ENCODE peak calls at places on chromosome 13, in eight cellular contexts. J is right cardiac atrium; Y is Peyer's patch; E is psoas muscle; G is suprapubic skin; H is effector memory CD4-positive, alpha-beta T cell; T is CD8-positive, alpha-beta memory T cell; Z is body of pancreas. V is an unnamed sample.

GRCh38 chr13:48493851-48494250 is 39.0 kb downstream of the RCBTB2 start:
- DNase-seq in T (no peak), G (no peak), Z (no peak), J (no peak), E (no peak), Y (no peak), H (no peak), V (no peak)

GRCh38 chr13:94065741-94066140 is 413.7 kb downstream of the DCT start:
- DNase-seq in Y (no peak), Z (no peak), T (no peak), H (no peak), J (no peak), G (no peak), E (no peak), V (no peak)

GRCh38 chr13:47433461-47434005 is 536.7 kb upstream of the HTR2A start:
- DNase-seq in Z (no peak), T (no peak), J (no peak), H (no peak), G (no peak), Y (no peak), E (no peak), V (no peak)

GRCh38 chr13:75236774-75237173 is 245.2 kb downstream of the TBC1D4 start:
- DNase-seq in E (no peak), Y (no peak), H (no peak), G (no peak), T (no peak), J (no peak), Z (no peak), V (no peak)

GRCh38 chr13:107157272-107157671 is 589.3 kb upstream of the ARGLU1 start:
- DNase-seq in J (no peak), Z (no peak), E (no peak), G (no peak), T (no peak), Y (no peak), H (no peak), V (no peak)

GRCh38 chr13:107457686-107458085 is 757.6 kb downstream of the LIG4 start:
- DNase-seq in H (no peak), E (no peak), Z (no peak), Y (no peak), T (no peak), J (no peak), G (no peak), V (no peak)

GRCh38 chr13:30816733-30817132 is 81.4 kb downstream of the ALOX5AP start:
- DNase-seq in H (no peak), E (no peak), J (no peak), T (no peak), G (no peak), Y (no peak), Z (no peak), V (no peak)

GRCh38 chr13:57862879-57863278 is 231.3 kb downstream of the PCDH17 start:
- DNase-seq in Y (no peak), E (no peak), G (no peak), T (no peak), H (no peak), J (no peak), Z (no peak), V (no peak)

GRCh38 chr13:100454876-100455275 is 133.7 kb downstream of the GGACT start:
- DNase-seq in Z (no peak), E (no peak), Y (no peak), J (no peak), T (no peak), G (no peak), H (no peak), V (no peak)

GRCh38 chr13:34265016-34265692 is 447.2 kb downstream of the RFC3 start:
- DNase-seq in H (no peak), J (no peak), E (no peak), T (no peak), Z (no peak), Y (no peak), G (no peak), V (no peak)

GRCh38 chr13:93740334-93740733 is 513.7 kb downstream of the GPC6 start:
- DNase-seq in G (no peak), Z (no peak), H (no peak), T (no peak), Y (no peak), J (no peak), E (no peak), V (no peak)

GRCh38 chr13:111123221-111123620 is 8.1 kb downstream of the ARHGEF7 start:
- DNase-seq in Y (no peak), G (no peak), J (no peak), Z (no peak), T (no peak), H (no peak), E (no peak), V (no peak)
- H3K27me3 ChIP-seq in Y (no peaks in the 10 kb centered on the region), G (peaks cover under 1% of the 10 kb centered on the region), J (no peaks in the 10 kb centered on the region), Z (no peaks in the 10 kb centered on the region), T (peaks cover 2% of the 10 kb centered on the region), H (no peaks in the 10 kb centered on the region), E (no peaks in the 10 kb centered on the region), V (no peaks in the 10 kb centered on the region)

GRCh38 chr13:70370924-70371323 is 262.7 kb upstream of the KLHL1 start:
- DNase-seq in Z (no peak), H (no peak), J (no peak), E (no peak), G (no peak), T (no peak), Y (no peak), V (no peak)

GRCh38 chr13:70362820-70363219 is 254.6 kb upstream of the KLHL1 start:
- DNase-seq in H (no peak), E (no peak), G (no peak), Z (no peak), Y (no peak), T (no peak), J (no peak), V (no peak)

DNA sequence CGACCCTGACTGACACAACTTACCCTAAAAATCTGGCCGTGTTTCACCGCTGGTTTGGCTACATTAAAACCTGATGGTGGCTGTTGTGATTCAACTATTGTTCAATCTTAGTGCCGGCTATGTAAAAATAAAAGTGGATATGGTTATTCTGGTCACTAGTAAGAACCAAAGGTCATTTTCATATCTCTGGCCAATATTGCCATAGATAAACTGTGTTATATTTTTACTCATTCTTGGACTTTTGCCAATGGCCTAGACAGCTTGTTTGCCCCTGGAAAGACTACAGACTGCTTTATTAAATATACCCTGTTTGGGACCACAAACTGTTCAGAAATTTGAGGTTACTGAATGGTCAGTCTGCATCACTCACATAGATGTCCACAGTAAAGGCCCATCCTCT is 258.5 kb upstream of the KLHL1 start:
- DNase-seq in H (no peak), G (no peak), E (no peak), J (no peak), Z (no peak), T (no peak), Y (no peak), V (no peak)
- H3K4me1 ChIP-seq in H (no peaks in the 10 kb centered on the region), G (no peaks in the 10 kb centered on the region), E (no peaks in the 10 kb centered on the region), J (no peaks in the 10 kb centered on the region), Z (peaks cover 7% of the 10 kb centered on the region), T (no peaks in the 10 kb centered on the region), Y (no peaks in the 10 kb centered on the region), V (no peaks in the 10 kb centered on the region)

GRCh38 chr13:20057214-20057613 is 98.7 kb downstream of the ZMYM2 start:
- DNase-seq in Y (no peak), Z (no peak), G (no peak), T (no peak), H (no peak), E (no peak), J (no peak), V (peak; percentile 44)
- H3K27ac ChIP-seq in Y (no peak overlapping the region), Z (no peak overlapping the region), G (no peak overlapping the region), T (no peak overlapping the region), H (no peak overlapping the region), E (no peak overlapping the region), J (no peak overlapping the region), V (no peak overlapping the region)

GRCh38 chr13:111159362-111160320 is 44.5 kb downstream of the ARHGEF7 start:
- DNase-seq in Y (no peak), G (no peak), T (no peak), Z (no peak), H (no peak), J (no peak), E (no peak), V (no peak)
- H3K27me3 ChIP-seq in Y (no peaks in the 10 kb centered on the region), G (no peaks in the 10 kb centered on the region), T (no peaks in the 10 kb centered on the region), Z (no peaks in the 10 kb centered on the region), H (no peaks in the 10 kb centered on the region), J (no peaks in the 10 kb centered on the region), E (no peaks in the 10 kb centered on the region), V (no peaks in the 10 kb centered on the region)

DNA sequence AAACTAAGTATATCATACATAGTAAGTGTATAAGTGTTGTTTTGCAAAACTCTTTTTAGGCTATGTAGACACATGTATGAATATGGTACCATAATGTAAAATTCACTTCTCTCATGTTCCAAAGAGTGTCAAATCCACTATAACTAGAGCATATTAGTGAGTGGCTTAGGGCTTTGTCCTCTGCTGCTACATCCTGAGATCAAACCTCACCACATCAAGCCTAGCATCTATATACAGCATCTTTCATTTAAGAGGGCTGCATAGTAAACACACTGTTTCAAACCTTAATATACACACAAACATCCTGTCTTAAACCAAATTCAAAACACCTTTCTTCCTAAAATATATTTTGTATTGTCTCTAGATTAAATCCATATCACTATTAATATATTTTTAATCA is 38.6 kb downstream of the ELF1 start:
- DNase-seq in Z (no peak), G (no peak), E (no peak), J (no peak), H (no peak), T (peak; percentile 58), Y (no peak), V (no peak)
- H3K4me1 ChIP-seq in Z (peaks cover 77% of the 10 kb centered on the region), G (peaks cover 66% of the 10 kb centered on the region), E (peaks cover 46% of the 10 kb centered on the region), J (peaks cover 10% of the 10 kb centered on the region), H (peaks cover 24% of the 10 kb centered on the region), T (peaks cover 51% of the 10 kb centered on the region), Y (no peaks in the 10 kb centered on the region), V (peaks cover 4% of the 10 kb centered on the region)

GRCh38 chr13:92317066-92317465 is 909.5 kb upstream of the GPC6 start:
- DNase-seq in Z (no peak), Y (no peak), H (no peak), T (no peak), G (no peak), J (no peak), E (no peak), V (no peak)
- H3K27ac ChIP-seq in Z (no peak overlapping the region), Y (no peak overlapping the region), H (no peak overlapping the region), T (no peak overlapping the region), G (no peak overlapping the region), J (no peak overlapping the region), E (no peak overlapping the region), V (no peak overlapping the region)

DNA sequence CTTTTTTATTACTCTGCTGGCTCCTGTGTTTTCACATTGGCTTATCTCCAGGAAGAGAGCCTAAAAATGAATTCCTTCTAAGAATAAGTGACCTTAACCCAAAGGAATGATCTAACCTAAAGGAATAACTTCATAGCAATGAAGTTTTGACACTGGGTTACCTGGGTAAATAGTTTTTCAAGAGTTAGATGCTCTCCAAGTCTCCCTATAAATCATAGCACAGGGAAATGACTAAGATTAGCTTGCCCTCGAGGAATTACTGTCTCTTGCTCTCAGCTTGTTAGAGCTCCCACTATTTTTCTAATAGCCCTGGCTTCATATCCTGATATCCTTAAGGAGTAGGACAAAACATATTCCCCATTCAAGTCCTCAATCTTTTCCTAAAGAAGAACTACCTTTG is 66.3 kb downstream of the SPRY2 start:
- DNase-seq in H (no peak), G (no peak), J (no peak), E (no peak), Z (no peak), T (no peak), Y (no peak), V (no peak)
- H3K27me3 ChIP-seq in H (no peaks in the 10 kb centered on the region), G (no peaks in the 10 kb centered on the region), J (no peaks in the 10 kb centered on the region), E (no peaks in the 10 kb centered on the region), Z (no peaks in the 10 kb centered on the region), T (no peaks in the 10 kb centered on the region), Y (no peaks in the 10 kb centered on the region), V (no peaks in the 10 kb centered on the region)